ENCODE peak calls at places on chromosomes 13 and 19, in six cellular contexts. S is A549, P is fibroblast of pulmonary artery, C is right lobe of liver, F is IMR-90, I is heart right ventricle. Z is an unnamed sample.

GRCh38 chr19:56838680-56838929 is 1.9 kb downstream of the PEG3 start:
- DNase-seq in S (no peak), P (no peak), C (no peak), F (no peak), I (no peak), Z (no peak)

GRCh38 chr13:36030670-36031331 is 100.4 kb downstream of the DCLK1 start:
- DNase-seq in S (no peak), P (peak; percentile 97), C (no peak), F (peak; percentile 18), I (peak; percentile 28), Z (peak; percentile 91)

GRCh38 chr13:53200498-53201453 is 172.2 kb downstream of the OLFM4 start:
- DNase-seq in S (no peak), P (peak; percentile 15), C (peak; percentile 58), F (peak; percentile 1), I (peak; percentile 13), Z (peak; percentile 3)

GRCh38 chr13:86020350-86021002 is 221.3 kb upstream of the SLITRK6 start:
- DNase-seq in S (peak; percentile 42), P (peak; percentile 87), C (no peak), F (peak; percentile 41), I (no peak), Z (peak; percentile 79)

GRCh38 chr19:27705896-27706295 is 1507.1 kb downstream of the UQCRFS1 start:
- DNase-seq in S (no peak), P (no peak), C (no peak), F (no peak), I (no peak), Z (no peak)

GRCh38 chr19:57813919-57814504 is 701 bp downstream of the ZNF552 start:
- DNase-seq in S (peak; percentile 17), P (no peak), C (no peak), F (no peak), I (no peak), Z (no peak)

GRCh38 chr13:79459906-79460305 is 21.0 kb upstream of the NDFIP2 start:
- DNase-seq in S (no peak), P (no peak), C (no peak), F (peak; percentile 25), I (no peak), Z (no peak)

GRCh38 chr13:53012707-53013106 is 15.9 kb upstream of the OLFM4 start:
- DNase-seq in S (no peak), P (no peak), C (no peak), F (no peak), I (no peak), Z (no peak)

GRCh38 chr19:54893406-54893805 is 12.5 kb upstream of the NCR1 start:
- DNase-seq in S (no peak), P (no peak), C (no peak), F (no peak), I (no peak), Z (no peak)

GRCh38 chr13:25429466-25429865 is 57.7 kb downstream of the ATP8A2 start:
- DNase-seq in S (no peak), P (no peak), C (no peak), F (no peak), I (no peak), Z (no peak)

GRCh38 chr19:54271106-54271505 is 9.8 kb downstream of the LILRB2 start:
- DNase-seq in S (no peak), P (no peak), C (no peak), F (no peak), I (peak; percentile 38), Z (no peak)

GRCh38 chr13:94028234-94029145 is 451.0 kb downstream of the DCT start:
- DNase-seq in S (no peak), P (no peak), C (no peak), F (no peak), I (no peak), Z (no peak)

GRCh38 chr19:2543463-2544442 is 67.8 kb downstream of the GADD45B start:
- DNase-seq in S (peak; percentile 93), P (peak; percentile 99), C (peak; percentile 89), F (peak; percentile 98), I (peak; percentile 93), Z (peak; percentile 99)

GRCh38 chr19:2538096-2538757 is 62.3 kb downstream of the GADD45B start:
- DNase-seq in S (no peak), P (no peak), C (no peak), F (no peak), I (no peak), Z (no peak)

GRCh38 chr19:2540251-2540645 is 64.3 kb downstream of the GADD45B start:
- DNase-seq in S (no peak), P (no peak), C (no peak), F (no peak), I (no peak), Z (no peak)

GRCh38 chr19:2542341-2543069 is 66.6 kb downstream of the GADD45B start:
- DNase-seq in S (peak; percentile 57), P (no peak), C (no peak), F (peak; percentile 71), I (no peak), Z (peak; percentile 63)

GRCh38 chr19:2540646-2541454 is 64.9 kb downstream of the GADD45B start:
- DNase-seq in S (peak; percentile 97), P (peak; percentile 99), C (peak; percentile 93), F (peak; percentile 97), I (peak; percentile 89), Z (peak; percentile 99)
- H3K4me3 ChIP-seq in S (peak overlapping the region; percentile 19), P (peak overlapping the region; percentile 25), C (no peak overlapping the region), F (peak overlapping the region; percentile 0), I (no peak overlapping the region), Z (peak overlapping the region; percentile 34)

DNA sequence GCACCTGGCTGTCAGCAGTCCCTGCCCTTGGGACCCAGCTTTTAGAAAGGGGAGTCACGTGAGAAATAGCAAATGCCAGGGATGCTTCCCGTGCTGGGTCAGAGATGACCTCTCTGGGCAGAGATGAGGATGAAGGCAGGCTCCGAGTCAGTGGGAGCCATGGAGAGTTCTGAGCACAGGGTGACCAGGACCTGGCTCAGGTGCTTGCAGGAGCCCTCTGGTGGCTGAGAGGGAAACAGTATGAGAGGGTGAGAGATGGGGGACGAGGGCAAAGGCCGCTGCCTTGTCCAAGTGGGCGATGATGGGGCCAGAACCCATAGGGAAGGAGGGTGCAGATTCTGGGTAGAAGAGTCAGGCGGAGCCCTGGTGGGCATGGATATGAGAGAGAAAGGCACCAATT is 15.8 kb downstream of the TMED1 start:
- DNase-seq in S (no peak), P (no peak), C (no peak), F (no peak), I (no peak), Z (no peak)
- TF ChIP-seq CTCF in S (no peak), P (peak; percentile 31), C (peak; percentile 26), F (peak; percentile 31), I (no peak), Z (peak; percentile 29)

DNA sequence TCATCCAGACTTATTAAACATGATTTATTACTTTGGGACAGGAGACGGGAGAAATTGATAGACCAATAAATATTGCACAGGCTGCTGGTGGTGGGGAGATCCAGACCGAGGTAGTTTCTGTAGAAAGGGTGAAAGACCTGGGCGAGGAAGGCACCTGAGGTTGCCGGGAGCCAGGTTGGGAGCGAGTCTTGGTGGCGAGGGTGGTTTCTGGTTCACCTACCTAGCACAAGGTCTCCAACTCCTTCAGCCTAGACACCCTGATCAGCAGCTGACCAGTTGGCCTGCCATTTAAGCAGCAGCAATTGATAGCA is 7.0 kb downstream of the EMP3 start:
- DNase-seq in S (no peak), P (no peak), C (no peak), F (no peak), I (no peak), Z (no peak)
- H3K4me3 ChIP-seq in S (peak overlapping the region; percentile 52), P (peak overlapping the region; percentile 22), C (peak overlapping the region; percentile 41), F (no peak overlapping the region), I (peak overlapping the region; percentile 67), Z (no peak overlapping the region)

GRCh38 chr19:17534767-17535166 is 20.7 kb upstream of the COLGALT1 start:
- DNase-seq in S (no peak), P (no peak), C (no peak), F (no peak), I (no peak), Z (no peak)

GRCh38 chr19:17538684-17539287 is 16.7 kb upstream of the COLGALT1 start:
- DNase-seq in S (peak; percentile 17), P (no peak), C (no peak), F (no peak), I (no peak), Z (no peak)

GRCh38 chr19:17539288-17540117 is 15.9 kb upstream of the COLGALT1 start:
- DNase-seq in S (peak; percentile 94), P (peak; percentile 97), C (peak; percentile 88), F (peak; percentile 92), I (peak; percentile 95), Z (peak; percentile 97)

GRCh38 chr19:17540174-17540573 is 15.3 kb upstream of the COLGALT1 start:
- DNase-seq in S (no peak), P (no peak), C (no peak), F (no peak), I (no peak), Z (no peak)

DNA sequence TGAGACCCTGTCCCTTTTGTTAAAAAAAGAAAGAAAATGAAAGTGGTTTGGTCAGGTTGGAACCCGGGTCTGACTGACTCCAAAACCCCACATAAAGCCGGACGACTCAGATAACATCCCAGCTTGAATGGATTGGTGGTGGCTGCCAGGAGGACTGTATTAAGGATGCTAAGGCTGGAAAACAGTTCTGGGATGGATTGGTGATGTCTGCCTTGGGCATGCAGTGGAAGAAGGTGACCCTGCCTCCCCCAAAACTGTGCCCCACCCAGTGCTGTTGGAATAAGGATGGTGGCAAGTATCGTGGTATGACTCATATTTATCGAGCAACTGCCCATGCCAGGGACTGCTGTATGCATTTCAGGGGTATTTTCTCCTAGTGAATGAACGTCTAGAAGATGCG is 18.5 kb upstream of the COLGALT1 start:
- DNase-seq in S (no peak), P (no peak), C (no peak), F (no peak), I (no peak), Z (no peak)
- TF ChIP-seq CTCF in S (no peak), P (no peak), C (no peak), F (no peak), I (no peak), Z (no peak)

GRCh38 chr13:49975826-49976225 is 21.0 kb upstream of the TRIM13 start:
- DNase-seq in S (no peak), P (no peak), C (no peak), F (no peak), I (no peak), Z (no peak)
- H3K4me3 ChIP-seq in S (no peak overlapping the region), P (no peak overlapping the region), C (no peak overlapping the region), F (no peak overlapping the region), I (no peak overlapping the region), Z (no peak overlapping the region)

Z was measured in cardiac fibroblast.